ENCODE peak calls at places on chromosome 7, in seven cellular contexts. I is activated CD4-positive, alpha-beta T cell treated with anti-CD3 and anti-CD28 coated beads for 48 hours; F is Caki2; A is stimulated activated CD8-positive, alpha-beta memory T cell treated with anti-CD3 and anti-CD28 coated beads, Interleukin-2, amount 100 ng/mL, for 1 hour; H is activated T-helper 1 cell treated with anti-CD3 and anti-CD28 coated beads, Interleukin-12 subunit alpha, Interleukin-12 subunit beta, Interleukin-2, Interleukin-4 antibody, amounts not matched to agents 30 ng/mL and 10 ng/mL and 1 ng/mL, durations not matched to agents 14 hours and 24 hours and 36 hours; L is M059J; Q is activated gamma-delta T cell. K is an unnamed sample.

GRCh38 chr7:150972094-150972493 is 6.0 kb downstream of the KCNH2 start:
- DNase-seq in I (no peak), F (no peak), A (no peak), H (no peak), L (no peak), Q (no peak), K (peak)

GRCh38 chr7:114412548-114412947 is 2.1 kb upstream of the FOXP2 start:
- DNase-seq in I (no peak), F (peak), A (no peak), H (no peak), L (no peak), Q (no peak), K (peak)

GRCh38 chr7:111953611-111954010 is 252.6 kb downstream of the DOCK4 start:
- DNase-seq in I (no peak), F (peak), A (no peak), H (no peak), L (peak), Q (no peak), K (no peak)

GRCh38 chr7:148380581-148381419 is 209.8 kb upstream of the C7orf33 start:
- DNase-seq in I (no peak), F (no peak), A (no peak), H (no peak), L (no peak), Q (no peak), K (no peak)

GRCh38 chr7:30032310-30033125 is 4.3 kb downstream of the PLEKHA8 start:
- DNase-seq in I (no peak), F (no peak), A (no peak), H (no peak), L (peak), Q (no peak), K (no peak)

GRCh38 chr7:39826166-39826565 is 123.9 kb upstream of the CDK13 start:
- DNase-seq in I (no peak), F (no peak), A (no peak), H (no peak), L (no peak), Q (no peak), K (no peak)

GRCh38 chr7:28354601-28355062 is 57.7 kb upstream of the CREB5 start:
- DNase-seq in I (no peak), F (peak), A (no peak), H (no peak), L (peak), Q (no peak), K (no peak)

GRCh38 chr7:94064541-94065191 is 60.5 kb upstream of the BET1 start:
- DNase-seq in I (no peak), F (no peak), A (no peak), H (no peak), L (peak), Q (no peak), K (no peak)

GRCh38 chr7:93043393-93043985 is 74.3 kb downstream of the SAMD9 start:
- DNase-seq in I (no peak), F (peak), A (no peak), H (no peak), L (peak), Q (no peak), K (no peak)

GRCh38 chr7:27885652-27886051 is 145.7 kb downstream of the TAX1BP1 start:
- DNase-seq in I (no peak), F (no peak), A (no peak), H (no peak), L (no peak), Q (no peak), K (no peak)

GRCh38 chr7:43586251-43586900 is 3.5 kb downstream of the STK17A start:
- DNase-seq in I (no peak), F (peak), A (no peak), H (no peak), L (no peak), Q (no peak), K (no peak)

GRCh38 chr7:77428777-77429231 is 12.7 kb upstream of the GSAP start:
- DNase-seq in I (no peak), F (no peak), A (peak), H (no peak), L (no peak), Q (no peak), K (no peak)

GRCh38 chr7:22464299-22464698 is 35.7 kb downstream of the STEAP1B start:
- DNase-seq in I (no peak), F (no peak), A (no peak), H (no peak), L (no peak), Q (no peak), K (no peak)

GRCh38 chr7:98921608-98922372 is 43.5 kb downstream of the TRRAP start:
- DNase-seq in I (no peak), F (no peak), A (no peak), H (no peak), L (no peak), Q (no peak), K (no peak)

GRCh38 chr7:140506788-140507464 is 27.6 kb upstream of the MKRN1 start:
- DNase-seq in I (no peak), F (no peak), A (no peak), H (no peak), L (peak), Q (no peak), K (peak)

GRCh38 chr7:46139079-46139478 is 218.0 kb upstream of the IGFBP3 start:
- DNase-seq in I (no peak), F (peak), A (no peak), H (no peak), L (peak), Q (no peak), K (no peak)

GRCh38 chr7:30238721-30239441 is 45.5 kb upstream of the ZNRF2 start:
- DNase-seq in I (peak), F (no peak), A (no peak), H (no peak), L (peak), Q (no peak), K (peak)

GRCh38 chr7:79414910-79415309 is 38.6 kb downstream of the MAGI2 start:
- DNase-seq in I (no peak), F (no peak), A (no peak), H (no peak), L (no peak), Q (no peak), K (no peak)

GRCh38 chr7:42869131-42870020 is 42.5 kb downstream of the C7orf25 start:
- DNase-seq in I (peak), F (peak), A (no peak), H (peak), L (peak), Q (no peak), K (no peak)

GRCh38 chr7:133941496-133941895 is 185.6 kb upstream of the LRGUK start:
- DNase-seq in I (no peak), F (no peak), A (no peak), H (no peak), L (peak), Q (no peak), K (no peak)

GRCh38 chr7:3301831-3302618 is 973 bp downstream of the SDK1 start:
- DNase-seq in I (peak), F (peak), A (no peak), H (no peak), L (no peak), Q (no peak), K (peak)

GRCh38 chr7:127290801-127291361 is 38.1 kb upstream of the GRM8 start:
- DNase-seq in I (no peak), F (no peak), A (no peak), H (no peak), L (peak), Q (no peak), K (no peak)

GRCh38 chr7:103524042-103524907 is 78.3 kb upstream of the SLC26A5 start:
- DNase-seq in I (no peak), F (peak), A (no peak), H (no peak), L (peak), Q (no peak), K (peak)

GRCh38 chr7:106312906-106313305 is 28.1 kb upstream of the NAMPT start:
- DNase-seq in I (no peak), F (no peak), A (no peak), H (no peak), L (peak), Q (no peak), K (no peak)

GRCh38 chr7:140674356-140674800 is 1.6 kb downstream of the ADCK2 start:
- DNase-seq in I (no peak), F (no peak), A (no peak), H (no peak), L (no peak), Q (no peak), K (no peak)

GRCh38 chr7:151210087-151210854 is at the start of gene H2BK1:
- DNase-seq in I (no peak), F (no peak), A (no peak), H (no peak), L (no peak), Q (no peak), K (no peak)

GRCh38 chr7:134084488-134085144 is 42.5 kb upstream of the LRGUK start:
- DNase-seq in I (no peak), F (no peak), A (no peak), H (no peak), L (no peak), Q (no peak), K (no peak)

GRCh38 chr7:36165059-36165458 is 12.0 kb downstream of the EEPD1 start:
- DNase-seq in I (no peak), F (no peak), A (no peak), H (no peak), L (no peak), Q (no peak), K (no peak)

GRCh38 chr7:77794000-77794399 is 4.2 kb downstream of the TMEM60 start:
- DNase-seq in I (no peak), F (no peak), A (no peak), H (no peak), L (no peak), Q (no peak), K (no peak)

GRCh38 chr7:35003679-35004278 is 33.5 kb downstream of the DPY19L1 start:
- DNase-seq in I (no peak), F (peak), A (no peak), H (no peak), L (peak), Q (no peak), K (no peak)

GRCh38 chr7:82428186-82428961 is 15.2 kb downstream of the CACNA2D1 start:
- DNase-seq in I (no peak), F (no peak), A (no peak), H (no peak), L (peak), Q (no peak), K (no peak)

GRCh38 chr7:128247640-128248194 is 6.6 kb downstream of the LEP start:
- DNase-seq in I (peak), F (peak), A (no peak), H (no peak), L (peak), Q (no peak), K (no peak)

GRCh38 chr7:16962986-16963385 is 81.2 kb upstream of the AGR3 start:
- DNase-seq in I (no peak), F (no peak), A (no peak), H (no peak), L (no peak), Q (no peak), K (no peak)

GRCh38 chr7:44402401-44403096 is 77.2 kb upstream of the CAMK2B start:
- DNase-seq in I (no peak), F (no peak), A (no peak), H (no peak), L (no peak), Q (no peak), K (no peak)

GRCh38 chr7:83449781-83450180 is 199.2 kb downstream of the SEMA3E start:
- DNase-seq in I (no peak), F (no peak), A (no peak), H (no peak), L (no peak), Q (no peak), K (no peak)